ENCODE peak calls at places on chromosomes 11 and 22, in eight cellular contexts. O, H, C, T, B, V, R and S are unnamed samples.

GRCh38 chr11:46808804-46809431 is 37.2 kb downstream of the CKAP5 start:
- DNase-seq in T (no peak), O (no peak), V (no peak), H (peak; percentile 13), C (peak; percentile 24), R (peak; percentile 25), B (peak; percentile 46), S (no peak)

GRCh38 chr11:70140859-70141489 is 62.1 kb upstream of the FADD start:
- DNase-seq in R (no peak), H (no peak), B (no peak), O (no peak), C (peak; percentile 48), T (no peak), V (no peak), S (no peak)

GRCh38 chr11:56876621-56877312 is 111.9 kb upstream of the OR5AK2 start:
- DNase-seq in B (no peak), R (no peak), H (no peak), V (no peak), C (no peak), T (no peak), O (no peak), S (no peak)

GRCh38 chr22:33221566-33221965 is 163.4 kb upstream of the SYN3 start:
- DNase-seq in B (no peak), O (no peak), H (no peak), C (no peak), R (no peak), T (no peak), V (no peak), S (no peak)

GRCh38 chr11:128240546-128240945 is 346.8 kb downstream of the ETS1 start:
- DNase-seq in H (no peak), O (no peak), T (no peak), C (no peak), R (no peak), B (peak; percentile 95), V (no peak), S (no peak)

GRCh38 chr11:85723088-85723487 is 37.1 kb upstream of the CCDC89 start:
- DNase-seq in R (no peak), T (no peak), V (no peak), C (no peak), H (no peak), O (no peak), B (no peak), S (no peak)

GRCh38 chr22:31550871-31551370 is 54.6 kb downstream of the SFI1 start:
- DNase-seq in H (no peak), B (no peak), V (no peak), O (no peak), C (no peak), T (no peak), R (no peak), S (no peak)

GRCh38 chr22:32868928-32869327 is 67.4 kb downstream of the TIMP3 start:
- DNase-seq in C (no peak), T (no peak), V (no peak), B (no peak), O (no peak), R (no peak), H (no peak), S (no peak)

GRCh38 chr11:132590554-132590953 is 941.7 kb downstream of the OPCML start:
- DNase-seq in V (no peak), O (no peak), C (no peak), R (no peak), T (no peak), B (no peak), H (no peak), S (no peak)

GRCh38 chr11:1153105-1153950 is 4.4 kb upstream of the MUC5AC start:
- DNase-seq in O (peak; percentile 81), V (no peak), H (no peak), T (no peak), C (no peak), R (peak; percentile 7), B (no peak), S (no peak)

GRCh38 chr11:123405123-123405592 is 24.9 kb upstream of the GRAMD1B start:
- DNase-seq in V (no peak), C (no peak), O (no peak), H (no peak), T (no peak), R (no peak), B (no peak), S (no peak)

GRCh38 chr11:130480166-130480565 is 31.7 kb downstream of the ADAMTS15 start:
- DNase-seq in O (no peak), R (no peak), C (no peak), B (peak; percentile 25), T (no peak), V (no peak), H (no peak), S (no peak)

GRCh38 chr11:126754850-126755426 is 245.6 kb downstream of the KIRREL3 start:
- DNase-seq in O (no peak), C (no peak), B (no peak), H (no peak), T (no peak), V (no peak), R (no peak), S (no peak)

GRCh38 chr11:117159892-117160291 is 15.8 kb downstream of the PAFAH1B2 start:
- DNase-seq in C (no peak), T (no peak), B (no peak), V (no peak), O (no peak), H (no peak), R (no peak), S (no peak)

GRCh38 chr11:117185739-117186430 is 7.3 kb downstream of the SIDT2 start:
- DNase-seq in T (peak; percentile 14), H (no peak), R (no peak), C (no peak), B (no peak), O (no peak), V (peak; percentile 77), S (peak; percentile 37)

GRCh38 chr22:21672107-21672629 is 6.4 kb downstream of the PPIL2 start:
- DNase-seq in B (no peak), H (no peak), O (no peak), V (no peak), C (no peak), T (no peak), R (no peak), S (no peak)

GRCh38 chr11:8167796-8168195 is 1.0 kb downstream of the RIC3 start:
- DNase-seq in O (no peak), R (no peak), H (no peak), B (no peak), T (no peak), V (no peak), C (no peak), S (no peak)

GRCh38 chr22:22553735-22554134 is 5.3 kb downstream of the PRAME start:
- DNase-seq in H (no peak), V (no peak), B (no peak), C (no peak), O (no peak), T (no peak), R (no peak), S (no peak)

GRCh38 chr22:18024276-18024939 is at the start of gene MICAL3:
- DNase-seq in R (no peak), C (peak; percentile 57), V (peak; percentile 93), H (peak; percentile 34), B (peak; percentile 64), T (peak; percentile 69), O (no peak), S (peak; percentile 77)

GRCh38 chr11:79249341-79249993 is 191.4 kb downstream of the TENM4 start:
- DNase-seq in C (no peak), R (no peak), B (no peak), O (no peak), H (no peak), T (no peak), V (no peak), S (no peak)

GRCh38 chr11:10893713-10894112 is 35.9 kb upstream of the ZBED5 start:
- DNase-seq in V (no peak), T (no peak), O (no peak), B (no peak), H (no peak), R (peak; percentile 50), C (no peak), S (no peak)

GRCh38 chr11:11968511-11969280 is 39.7 kb downstream of the DKK3 start:
- DNase-seq in O (no peak), R (no peak), T (no peak), C (no peak), B (no peak), H (no peak), V (peak; percentile 61), S (peak; percentile 56)

GRCh38 chr22:19715286-19715939 is 1.1 kb downstream of the SEPTIN5 start:
- DNase-seq in O (no peak), H (no peak), B (no peak), T (no peak), C (no peak), R (no peak), V (peak; percentile 72), S (no peak)

GRCh38 chr22:49188091-49188490 is 639.6 kb downstream of the BRD1 start:
- DNase-seq in H (peak; percentile 33), T (no peak), B (no peak), C (no peak), V (peak; percentile 33), R (no peak), O (no peak), S (no peak)
- H3K4me1 ChIP-seq in H (no peaks in the 10 kb centered on the region), T (no peaks in the 10 kb centered on the region), B (no peaks in the 10 kb centered on the region), C (no peaks in the 10 kb centered on the region), V (no peaks in the 10 kb centered on the region), R (peaks cover 14% of the 10 kb centered on the region), O (no peaks in the 10 kb centered on the region), S (no peaks in the 10 kb centered on the region)

GRCh38 chr11:31487848-31488247 is 21.6 kb downstream of the IMMP1L start:
- DNase-seq in H (peak; percentile 44), T (no peak), C (peak; percentile 72), R (peak; percentile 53), O (no peak), B (peak; percentile 74), V (no peak), S (no peak)
- TF ChIP-seq CTCF in H (peak; percentile 39), T (peak; percentile 41), C (peak; percentile 54), R (peak; percentile 49), O (no peak), B (peak; percentile 28), V (no peak), S (no peak)

GRCh38 chr11:61834278-61835004 is 6.3 kb downstream of the FADS2 start:
- DNase-seq in C (peak; percentile 80), B (peak; percentile 88), O (no peak), H (no peak), V (peak; percentile 78), T (no peak), R (no peak), S (no peak)
- TF ChIP-seq POLR2AphosphoS5 in C (peak; percentile 24), B (peak; percentile 81), O (no peak), H (no peak), V (peak; percentile 59), T (no peak), R (no peak), S (no peak)

DNA sequence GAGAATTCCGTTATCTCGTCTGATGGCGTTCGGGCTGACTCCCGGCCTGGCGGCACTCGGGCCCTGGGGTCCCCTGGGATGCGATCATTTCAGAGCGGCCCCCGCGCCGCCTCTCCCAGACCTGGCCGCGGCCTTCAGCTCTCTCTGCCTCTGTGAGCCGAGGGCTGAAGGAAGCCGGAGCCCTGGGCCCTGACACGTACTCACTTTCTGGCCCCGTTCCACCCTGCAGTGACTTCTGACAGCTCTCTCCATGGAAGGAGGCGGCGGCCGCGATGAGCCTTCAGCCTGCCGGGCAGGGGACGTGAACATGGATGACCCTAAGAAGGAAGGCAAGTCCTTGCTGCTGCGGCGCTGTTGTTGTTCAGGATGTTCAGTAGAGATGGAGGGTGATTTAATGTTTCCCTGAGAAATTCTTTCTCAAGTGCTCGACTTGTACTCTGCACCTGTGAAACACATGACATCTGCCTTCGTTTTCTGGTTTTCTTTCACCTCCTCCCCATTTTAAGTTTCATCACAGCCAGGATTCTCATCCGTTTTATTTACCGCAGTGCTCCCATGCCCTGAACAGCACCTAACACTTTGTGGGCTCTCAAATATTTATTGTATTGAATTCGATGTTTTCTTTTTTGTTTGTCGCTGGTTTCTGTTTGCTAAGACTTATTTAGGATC is 615 bp downstream of the GTSE1 start:
- DNase-seq in V (no peak), H (no peak), C (peak; percentile 54), B (peak; percentile 46), R (peak; percentile 11), O (no peak), T (no peak), S (no peak)
- H3K4me1 ChIP-seq in V (peaks cover 19% of the 10 kb centered on the region), H (peaks cover 12% of the 10 kb centered on the region), C (peaks cover 10% of the 10 kb centered on the region), B (peaks cover 14% of the 10 kb centered on the region), R (peaks cover 34% of the 10 kb centered on the region), O (peaks cover 27% of the 10 kb centered on the region), T (peaks cover 16% of the 10 kb centered on the region), S (no peaks in the 10 kb centered on the region)